ENCODE peak calls at places on chromosomes 4 and X, in seven cellular contexts. T, D, V, I, P, B and S are unnamed samples.

GRCh38 chrX:15678339-15678738 is 13.7 kb upstream of the CLTRN start:
- DNase-seq in T (no peak), D (no peak), V (no peak), I (no peak), P (no peak), B (no peak), S (no peak)

GRCh38 chrX:47293106-47293505 is 60.3 kb downstream of the USP11 start:
- DNase-seq in T (no peak), D (no peak), V (no peak), I (no peak), P (no peak), B (no peak), S (no peak)

GRCh38 chr4:147984065-147984777 is 252.3 kb downstream of the ARHGAP10 start:
- DNase-seq in T (peak), D (peak), V (peak), I (peak), P (no peak), B (peak), S (peak)

GRCh38 chr4:25367004-25367621 is 9.9 kb upstream of the ANAPC4 start:
- DNase-seq in T (no peak), D (no peak), V (peak), I (peak), P (no peak), B (no peak), S (peak)

GRCh38 chrX:102835504-102836146 is 101.4 kb upstream of the RAB40AL start:
- DNase-seq in T (no peak), D (peak), V (no peak), I (no peak), P (no peak), B (no peak), S (peak)

GRCh38 chrX:129726307-129727111 is 12.3 kb upstream of the XPNPEP2 start:
- DNase-seq in T (peak), D (peak), V (peak), I (peak), P (no peak), B (peak), S (no peak)

GRCh38 chr4:74450298-74450683 is 5.4 kb downstream of the AREG start:
- DNase-seq in T (no peak), D (no peak), V (no peak), I (no peak), P (no peak), B (no peak), S (no peak)

GRCh38 chr4:138401330-138401729 is 159.2 kb upstream of the SLC7A11 start:
- DNase-seq in T (no peak), D (no peak), V (no peak), I (no peak), P (no peak), B (no peak), S (no peak)

GRCh38 chr4:24321637-24322036 is 262.7 kb downstream of the DHX15 start:
- DNase-seq in T (no peak), D (no peak), V (no peak), I (no peak), P (no peak), B (no peak), S (no peak)

GRCh38 chr4:119518915-119519410 is 109.6 kb downstream of the PDE5A start:
- DNase-seq in T (no peak), D (no peak), V (no peak), I (no peak), P (no peak), B (no peak), S (no peak)

GRCh38 chr4:2393353-2394270 is 24.8 kb downstream of the ZFYVE28 start:
- DNase-seq in T (no peak), D (peak), V (peak), I (no peak), P (no peak), B (no peak), S (no peak)

GRCh38 chrX:47898024-47898423 is 61.3 kb downstream of the ZNF81 start:
- DNase-seq in T (no peak), D (no peak), V (no peak), I (no peak), P (no peak), B (no peak), S (no peak)

GRCh38 chr4:52861879-52862604 is at the start of gene RASL11B:
- DNase-seq in T (peak), D (peak), V (peak), I (peak), P (peak), B (no peak), S (peak)

GRCh38 chr4:112448211-112448745 is 67.7 kb downstream of the NEUROG2 start:
- DNase-seq in T (no peak), D (no peak), V (no peak), I (peak), P (no peak), B (no peak), S (no peak)

GRCh38 chr4:165537028-165537648 is 158.3 kb downstream of the CPE start:
- DNase-seq in T (peak), D (peak), V (peak), I (peak), P (no peak), B (peak), S (peak)

GRCh38 chrX:20477836-20478532 is 211.3 kb upstream of the RPS6KA3 start:
- DNase-seq in T (no peak), D (no peak), V (no peak), I (no peak), P (no peak), B (no peak), S (no peak)

GRCh38 chrX:120262781-120263719 is 12.4 kb downstream of the ZBTB33 start:
- DNase-seq in T (no peak), D (no peak), V (no peak), I (no peak), P (no peak), B (no peak), S (no peak)

GRCh38 chr4:4455199-4455865 is 68.4 kb downstream of the NSG1 start:
- DNase-seq in T (no peak), D (no peak), V (no peak), I (peak), P (peak), B (no peak), S (no peak)

GRCh38 chr4:16505726-16506125 is 279.5 kb upstream of the TAPT1 start:
- DNase-seq in T (no peak), D (no peak), V (no peak), I (peak), P (no peak), B (peak), S (no peak)

GRCh38 chrX:52865328-52865980 is 2.4 kb downstream of the XAGE3 start:
- DNase-seq in T (no peak), D (no peak), V (no peak), I (no peak), P (no peak), B (no peak), S (no peak)

GRCh38 chr4:37635155-37635554 is 51.0 kb downstream of the RELL1 start:
- DNase-seq in T (no peak), D (no peak), V (no peak), I (no peak), P (no peak), B (no peak), S (no peak)

GRCh38 chr4:62912531-62912930 is 1496.7 kb downstream of the TECRL start:
- DNase-seq in T (no peak), D (peak), V (no peak), I (no peak), P (no peak), B (no peak), S (peak)

GRCh38 chr4:186912606-186913005 is 188.9 kb upstream of the FAT1 start:
- DNase-seq in T (no peak), D (no peak), V (no peak), I (no peak), P (no peak), B (no peak), S (no peak)

GRCh38 chr4:169115897-169116254 is 105.8 kb upstream of the CBR4 start:
- DNase-seq in T (peak), D (no peak), V (no peak), I (no peak), P (no peak), B (no peak), S (no peak)
- TF ChIP-seq JUND in T (peak), D (no peak), V (no peak), I (peak), P (no peak), B (no peak), S (no peak)

DNA sequence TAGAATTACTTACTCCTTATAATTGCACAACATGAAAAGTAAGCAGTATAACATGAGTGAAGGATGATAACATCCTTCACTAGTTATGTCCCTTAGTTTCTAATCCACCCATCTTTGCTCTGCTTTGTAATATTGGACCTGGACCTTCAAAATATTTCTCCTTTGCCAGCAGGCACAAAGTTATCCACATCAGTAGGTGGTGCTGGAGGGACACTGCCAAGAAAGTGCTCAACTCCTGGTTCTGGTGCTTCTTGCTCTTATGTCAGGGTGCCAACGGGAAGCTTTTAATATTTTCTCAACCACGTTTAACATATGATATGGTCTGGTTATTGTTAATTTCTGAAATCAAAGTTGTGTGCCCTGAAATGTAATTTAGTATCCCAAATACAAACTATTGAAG is 49.1 kb downstream of the TMEM165 start:
- DNase-seq in T (peak), D (peak), V (peak), I (no peak), P (no peak), B (no peak), S (peak)
- TF ChIP-seq JUND in T (no peak), D (no peak), V (no peak), I (no peak), P (no peak), B (no peak), S (no peak)

DNA sequence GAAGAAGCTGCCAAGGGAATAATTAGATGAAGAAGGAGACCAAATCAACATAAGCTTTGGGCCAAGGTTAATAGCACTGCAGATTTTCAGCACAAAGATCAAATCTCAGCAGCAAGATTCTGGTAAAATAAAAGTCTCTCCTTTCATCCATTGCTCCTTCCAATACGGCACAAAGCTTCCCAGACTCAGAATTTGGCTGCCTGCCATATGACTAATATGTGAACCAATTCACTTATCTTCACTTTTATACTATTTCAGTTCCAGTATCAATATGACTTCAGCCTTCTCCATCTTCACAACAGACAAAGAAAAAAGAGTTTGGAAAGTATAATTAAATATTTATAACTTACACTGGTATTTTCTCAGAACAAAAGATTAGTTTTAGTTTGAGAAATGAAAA is 978.3 kb upstream of the GRID2 start:
- DNase-seq in T (peak), D (no peak), V (no peak), I (peak), P (no peak), B (no peak), S (no peak)
- TF ChIP-seq JUND in T (no peak), D (no peak), V (no peak), I (peak), P (no peak), B (no peak), S (no peak)

DNA sequence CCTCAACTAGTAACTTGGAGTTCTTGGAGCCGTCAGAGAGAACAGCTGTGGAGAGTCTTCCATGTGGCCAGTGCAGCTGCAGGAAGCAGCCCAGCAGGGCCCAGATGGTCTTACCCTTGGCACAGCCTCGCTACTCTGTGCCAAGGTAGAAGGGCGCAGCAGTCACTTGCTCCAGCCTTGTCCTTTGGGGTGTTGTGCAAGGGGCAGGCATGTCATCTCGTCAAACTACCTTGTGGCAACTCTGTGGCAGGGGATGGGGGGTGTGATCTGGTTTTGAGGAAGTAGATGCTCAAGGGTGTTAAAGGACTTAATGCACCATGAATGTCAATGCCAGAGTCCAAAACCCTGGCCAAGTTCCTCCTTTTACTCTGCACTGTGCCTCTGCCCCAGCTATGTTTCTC is 34.2 kb upstream of the TBC1D14 start:
- DNase-seq in T (no peak), D (no peak), V (no peak), I (no peak), P (no peak), B (no peak), S (no peak)
- TF ChIP-seq JUND in T (no peak), D (no peak), V (no peak), I (no peak), P (no peak), B (no peak), S (no peak)

GRCh38 chr4:30619679-30620078 is 100.5 kb upstream of the PCDH7 start:
- DNase-seq in T (no peak), D (no peak), V (no peak), I (no peak), P (peak), B (no peak), S (no peak)
- TF ChIP-seq JUND in T (no peak), D (no peak), V (no peak), I (no peak), P (no peak), B (no peak), S (no peak)

DNA sequence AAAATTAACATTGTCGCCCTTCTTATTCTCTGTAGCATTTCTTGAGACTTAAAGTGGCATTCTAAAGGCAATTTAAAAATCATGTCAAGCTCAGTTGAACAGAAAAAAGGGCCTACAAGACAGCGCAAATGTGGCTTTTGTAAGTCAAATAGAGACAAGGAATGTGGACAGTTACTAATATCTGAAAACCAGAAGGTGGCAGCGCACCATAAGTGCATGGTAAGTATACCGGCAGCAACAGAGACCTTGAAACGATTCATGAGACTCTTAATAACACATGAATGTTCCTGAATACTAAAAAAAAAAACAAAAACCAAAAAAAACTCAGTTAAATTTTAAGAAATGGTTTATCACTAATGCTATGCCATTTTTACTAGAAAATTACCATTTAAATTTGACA is 82.4 kb upstream of the HPRT1 start:
- DNase-seq in T (no peak), D (peak), V (peak), I (peak), P (no peak), B (no peak), S (peak)
- TF ChIP-seq JUND in T (no peak), D (no peak), V (no peak), I (no peak), P (no peak), B (no peak), S (no peak)

GRCh38 chr4:177441061-177441802 is 1.0 kb downstream of the AGA start:
- DNase-seq in T (no peak), D (peak), V (peak), I (peak), P (peak), B (no peak), S (no peak)
- TF ChIP-seq JUND in T (no peak), D (no peak), V (no peak), I (no peak), P (no peak), B (no peak), S (no peak)

GRCh38 chr4:10983274-10983673 is 298.7 kb upstream of the CLNK start:
- DNase-seq in T (no peak), D (no peak), V (no peak), I (no peak), P (no peak), B (no peak), S (no peak)
- TF ChIP-seq JUND in T (no peak), D (no peak), V (no peak), I (no peak), P (no peak), B (no peak), S (no peak)